ENCODE peak calls at places on chromosomes 13 and 19, in seven cellular contexts. One of them, this sample, is unnamed.

GRCh38 chr19:48443262-48443661 is 2.5 kb upstream of the GRWD1 start:
- DNase-seq in A549: no peak
- DNase-seq in heart right ventricle: no peak
- DNase-seq in tibial artery: no peak
- DNase-seq in suprapubic skin: no peak
- DNase-seq in H9: no peak
- DNase-seq in uterus: no peak
- DNase-seq in this sample: no peak

GRCh38 chr13:49292742-49293498 is 45.2 kb downstream of the CDADC1 start:
- DNase-seq in A549: no peak
- DNase-seq in heart right ventricle: peak
- DNase-seq in tibial artery: peak
- DNase-seq in suprapubic skin: no peak
- DNase-seq in H9: no peak
- DNase-seq in uterus: no peak
- DNase-seq in this sample: peak

GRCh38 chr19:36573020-36573947 is at the start of gene ZNF529:
- DNase-seq in A549: peak
- DNase-seq in heart right ventricle: peak
- DNase-seq in tibial artery: peak
- DNase-seq in suprapubic skin: peak
- DNase-seq in H9: peak
- DNase-seq in uterus: peak
- DNase-seq in this sample: peak

GRCh38 chr13:93146584-93147292 is 79.9 kb upstream of the GPC6 start:
- DNase-seq in A549: no peak
- DNase-seq in heart right ventricle: no peak
- DNase-seq in tibial artery: no peak
- DNase-seq in suprapubic skin: no peak
- DNase-seq in H9: no peak
- DNase-seq in uterus: no peak
- DNase-seq in this sample: no peak

GRCh38 chr19:45357445-45357783 is 13.0 kb downstream of the ERCC2 start:
- DNase-seq in A549: no peak
- DNase-seq in heart right ventricle: no peak
- DNase-seq in tibial artery: no peak
- DNase-seq in suprapubic skin: no peak
- DNase-seq in H9: no peak
- DNase-seq in uterus: no peak
- DNase-seq in this sample: no peak

GRCh38 chr13:27969073-27969865 is at the start of gene CDX2:
- DNase-seq in A549: no peak
- DNase-seq in heart right ventricle: no peak
- DNase-seq in tibial artery: no peak
- DNase-seq in suprapubic skin: peak
- DNase-seq in H9: peak
- DNase-seq in uterus: no peak
- DNase-seq in this sample: no peak

GRCh38 chr19:3057275-3057714 is 5.0 kb downstream of the TLE5 start:
- DNase-seq in A549: peak
- DNase-seq in heart right ventricle: peak
- DNase-seq in tibial artery: peak
- DNase-seq in suprapubic skin: peak
- DNase-seq in H9: peak
- DNase-seq in uterus: peak
- DNase-seq in this sample: peak

GRCh38 chr19:32624410-32624809 is 43.4 kb downstream of the PDCD5 start:
- DNase-seq in A549: no peak
- DNase-seq in heart right ventricle: no peak
- DNase-seq in tibial artery: no peak
- DNase-seq in suprapubic skin: no peak
- DNase-seq in H9: no peak
- DNase-seq in uterus: no peak
- DNase-seq in this sample: no peak

GRCh38 chr19:49988433-49988832 is 27.5 kb upstream of the SIGLEC11 start:
- DNase-seq in A549: no peak
- DNase-seq in heart right ventricle: no peak
- DNase-seq in tibial artery: no peak
- DNase-seq in suprapubic skin: no peak
- DNase-seq in H9: no peak
- DNase-seq in uterus: no peak
- DNase-seq in this sample: no peak

DNA sequence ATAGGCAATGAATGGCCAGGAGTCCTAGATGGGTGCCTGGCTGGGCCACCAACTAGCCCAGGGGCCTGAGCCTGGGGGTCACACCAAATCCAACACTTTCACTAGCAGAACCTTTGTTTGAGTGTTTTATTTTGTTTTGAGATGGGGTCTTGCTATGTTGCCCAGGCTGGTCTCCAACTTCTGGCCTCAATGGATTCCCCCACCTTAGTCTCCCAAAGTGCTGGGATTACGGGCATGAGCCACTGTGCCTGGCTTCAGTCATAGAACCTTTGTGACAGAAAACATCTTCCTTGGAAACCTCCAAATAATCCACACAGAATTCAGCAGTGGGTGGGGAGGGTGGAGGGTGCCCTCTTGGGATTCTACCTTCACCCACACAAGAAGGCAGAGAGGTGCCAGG is 6.1 kb downstream of the PRKACA start:
- DNase-seq in A549: no peak
- DNase-seq in heart right ventricle: no peak
- DNase-seq in tibial artery: no peak
- DNase-seq in suprapubic skin: no peak
- DNase-seq in H9: no peak
- DNase-seq in uterus: no peak
- DNase-seq in this sample: no peak
- H3K27ac ChIP-seq in A549: no peak
- H3K27ac ChIP-seq in heart right ventricle: peak
- H3K27ac ChIP-seq in tibial artery: peak
- H3K27ac ChIP-seq in suprapubic skin: no peak
- H3K27ac ChIP-seq in H9: no peak
- H3K27ac ChIP-seq in uterus: peak
- H3K27ac ChIP-seq in this sample: no peak

DNA sequence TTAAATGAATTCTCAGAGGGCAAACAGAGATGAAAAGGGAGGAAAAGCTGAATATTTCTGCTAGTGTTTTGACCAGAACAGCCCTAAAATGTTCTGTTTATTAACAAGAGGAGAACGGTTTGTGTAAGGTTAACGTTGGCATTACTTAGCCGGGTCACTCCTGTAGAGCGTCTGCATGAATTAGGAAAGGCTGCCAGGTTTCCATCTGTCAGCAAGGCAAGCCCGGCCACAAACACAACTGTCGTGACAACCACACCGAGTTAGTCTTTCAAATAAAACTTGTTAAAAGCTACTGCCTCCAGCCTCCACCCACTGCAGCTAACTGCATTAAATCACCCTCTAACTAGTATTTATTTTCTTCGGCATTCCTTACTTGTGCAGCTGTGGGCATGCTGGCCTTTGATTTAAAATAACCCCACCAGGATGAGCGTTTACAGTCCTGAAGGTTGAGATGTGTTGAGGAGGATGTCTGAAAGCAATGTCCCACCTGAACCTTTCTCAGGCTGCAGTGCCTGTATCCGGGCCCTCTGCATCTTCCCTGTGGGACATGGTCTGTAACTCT is 527.9 kb downstream of the FGF9 start:
- DNase-seq in A549: no peak
- DNase-seq in heart right ventricle: no peak
- DNase-seq in tibial artery: no peak
- DNase-seq in suprapubic skin: no peak
- DNase-seq in H9: no peak
- DNase-seq in uterus: no peak
- DNase-seq in this sample: no peak
- H3K27ac ChIP-seq in A549: no peak
- H3K27ac ChIP-seq in heart right ventricle: no peak
- H3K27ac ChIP-seq in tibial artery: peak
- H3K27ac ChIP-seq in suprapubic skin: peak
- H3K27ac ChIP-seq in H9: no peak
- H3K27ac ChIP-seq in uterus: no peak
- H3K27ac ChIP-seq in this sample: no peak

DNA sequence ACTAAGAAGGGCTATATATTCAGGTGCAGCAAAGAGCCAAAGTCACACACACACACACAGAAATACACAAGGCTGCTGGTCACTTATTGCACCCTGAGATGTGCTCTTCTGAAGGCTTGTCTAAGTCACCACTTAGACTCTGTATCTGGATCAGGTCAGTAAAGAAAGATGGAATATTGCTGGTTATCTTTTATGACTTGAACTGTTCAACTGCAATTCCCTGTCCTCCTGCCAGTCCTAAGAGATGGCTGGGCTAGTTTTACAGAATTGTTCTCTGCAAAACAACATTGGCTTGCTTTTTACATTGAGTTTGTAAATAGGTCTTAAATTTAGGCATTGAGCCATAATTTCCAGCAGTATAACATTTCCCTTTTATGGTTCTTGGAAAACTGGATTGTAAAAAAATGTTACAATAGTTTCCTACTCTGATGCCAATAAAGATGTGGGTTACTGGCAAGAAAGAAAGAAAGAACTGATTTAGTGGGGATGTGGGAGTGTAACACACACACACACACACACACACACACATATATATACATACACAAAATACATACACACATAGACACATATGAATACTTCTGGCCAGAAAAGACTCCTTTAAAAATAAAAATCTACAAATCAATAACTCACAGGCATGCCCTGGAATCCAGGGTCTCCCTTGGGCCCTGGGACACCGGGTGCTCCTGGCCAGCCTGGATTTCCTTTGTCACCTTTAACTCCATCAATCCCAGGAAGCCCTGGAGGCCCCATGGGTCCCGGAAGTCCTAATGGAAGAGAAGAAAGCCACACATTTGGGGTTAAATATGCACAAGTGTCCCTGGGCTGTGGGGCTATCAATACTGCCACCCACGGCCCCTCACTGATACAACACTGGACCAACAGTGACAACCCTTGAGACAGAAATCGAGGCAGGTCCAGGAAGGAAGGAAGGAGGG is 137.7 kb downstream of the COL4A1 start:
- DNase-seq in A549: no peak
- DNase-seq in heart right ventricle: no peak
- DNase-seq in tibial artery: no peak
- DNase-seq in suprapubic skin: no peak
- DNase-seq in H9: no peak
- DNase-seq in uterus: no peak
- DNase-seq in this sample: no peak
- H3K27ac ChIP-seq in A549: no peak
- H3K27ac ChIP-seq in heart right ventricle: no peak
- H3K27ac ChIP-seq in tibial artery: peak
- H3K27ac ChIP-seq in suprapubic skin: no peak
- H3K27ac ChIP-seq in H9: no peak
- H3K27ac ChIP-seq in uterus: peak
- H3K27ac ChIP-seq in this sample: peak

DNA sequence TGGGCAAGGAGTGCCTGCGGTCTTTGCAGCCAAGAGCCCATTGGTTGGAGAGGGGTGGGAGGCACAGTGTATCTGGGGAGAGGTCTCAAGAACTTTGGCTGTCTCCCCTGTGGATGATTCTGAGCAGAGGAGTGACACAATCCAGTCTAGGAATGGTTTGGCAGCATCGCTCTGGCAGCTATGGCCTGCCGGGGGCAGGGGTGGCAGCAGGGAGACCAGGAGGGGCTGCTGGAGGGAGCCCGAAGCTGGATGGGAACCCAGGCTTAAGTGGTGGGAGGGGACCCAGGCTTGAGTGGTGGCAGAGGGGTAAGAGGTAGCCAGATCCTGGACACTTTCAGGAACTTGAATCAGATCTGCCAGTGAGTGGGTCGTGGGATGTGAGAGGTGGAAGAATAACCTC is 30.1 kb upstream of the C1QTNF9 start:
- DNase-seq in A549: no peak
- DNase-seq in heart right ventricle: no peak
- DNase-seq in tibial artery: no peak
- DNase-seq in suprapubic skin: no peak
- DNase-seq in H9: no peak
- DNase-seq in uterus: no peak
- DNase-seq in this sample: no peak
- H3K27ac ChIP-seq in A549: no peak
- H3K27ac ChIP-seq in heart right ventricle: peak
- H3K27ac ChIP-seq in tibial artery: no peak
- H3K27ac ChIP-seq in suprapubic skin: no peak
- H3K27ac ChIP-seq in H9: no peak
- H3K27ac ChIP-seq in uterus: no peak
- H3K27ac ChIP-seq in this sample: no peak

This sample was measured in aorta.